ENCODE peak calls at places on chromosomes 4 and X, in eight cellular contexts. M, K, Z, I, U, B, G and J are unnamed samples. For H3K4me1, the result is how much of the 10 kb centered on the place peaks cover.

GRCh38 chr4:25370242-25370641 is 6.8 kb upstream of the ANAPC4 start:
- DNase-seq in U (no peak), K (no peak), I (no peak), Z (no peak), M (no peak), B (no peak), G (no peak), J (no peak)

GRCh38 chr4:95507147-95507546 is 41.6 kb downstream of the UNC5C start:
- DNase-seq in B (no peak), G (no peak), U (no peak), K (no peak), Z (no peak), I (no peak), M (no peak), J (no peak)

GRCh38 chrX:46295963-46296362 is 249.3 kb downstream of the ZNF674 start:
- DNase-seq in K (no peak), B (no peak), M (no peak), I (no peak), U (no peak), Z (no peak), G (no peak), J (no peak)

GRCh38 chr4:85210353-85210752 is 243.9 kb upstream of the WDFY3 start:
- DNase-seq in Z (no peak), K (no peak), B (no peak), M (no peak), U (no peak), I (no peak), G (no peak), J (no peak)

GRCh38 chr4:130183096-130183495 is 1087.1 kb downstream of the C4orf33 start:
- DNase-seq in G (no peak), U (no peak), Z (no peak), K (no peak), B (no peak), I (no peak), M (no peak), J (no peak)

GRCh38 chrX:112822892-112823291 is 17.7 kb downstream of the AMOT start:
- DNase-seq in Z (no peak), I (no peak), G (no peak), M (no peak), U (no peak), K (no peak), B (no peak), J (no peak)

GRCh38 chr4:24582235-24582863 is 2.0 kb downstream of the DHX15 start:
- DNase-seq in U (no peak), G (no peak), Z (no peak), M (no peak), K (no peak), I (no peak), B (no peak), J (no peak)

GRCh38 chr4:53592128-53592527 is 842 bp upstream of the LNX1 start:
- DNase-seq in B (no peak), M (no peak), Z (no peak), I (peak), K (no peak), U (no peak), G (no peak), J (no peak)

GRCh38 chrX:85243761-85244410 is at the start of the genes SATL1 and ZNF711:
- DNase-seq in M (peak), B (no peak), G (peak), K (peak), Z (peak), U (peak), I (peak), J (peak)

GRCh38 chrX:3159995-3160715 is 118.9 kb downstream of the ARSF start:
- DNase-seq in G (no peak), M (no peak), I (no peak), B (no peak), Z (no peak), K (no peak), U (no peak), J (no peak)

GRCh38 chrX:153539171-153539978 is 21.9 kb downstream of the ATP2B3 start:
- DNase-seq in B (peak), I (peak), Z (peak), K (peak), G (peak), U (peak), M (peak), J (peak)

GRCh38 chr4:16694491-16695276 is 203.8 kb downstream of the LDB2 start:
- DNase-seq in I (no peak), U (no peak), G (no peak), Z (no peak), K (no peak), B (no peak), M (no peak), J (no peak)

DNA sequence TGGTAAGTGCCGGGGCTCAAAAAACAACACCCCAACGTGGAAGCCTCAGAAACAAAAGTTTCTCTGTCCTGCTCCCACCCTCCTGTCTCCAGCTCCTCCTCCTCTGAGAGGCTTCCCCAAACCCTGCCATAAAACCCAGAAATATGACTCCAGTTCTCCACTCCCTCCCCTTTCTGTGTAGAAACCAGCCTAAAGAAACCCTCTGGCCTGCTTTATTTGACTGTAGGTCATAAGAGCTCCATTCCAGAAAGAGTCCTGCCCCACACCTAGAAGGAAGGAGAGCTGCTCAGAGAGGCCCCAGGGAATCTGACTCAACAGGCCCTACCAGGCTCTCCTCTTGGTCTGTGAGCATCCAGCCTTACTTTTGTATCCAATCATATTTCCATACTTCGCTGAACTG is 872 bp upstream of the S100P start:
- DNase-seq in B (no peak), M (no peak), I (no peak), K (no peak), Z (no peak), G (no peak), U (no peak), J (no peak)
- H3K4me1 ChIP-seq in B (half or more), M (under half), I (under half), K (under half), Z (under half), G (half or more), U (under half), J (under half)

DNA sequence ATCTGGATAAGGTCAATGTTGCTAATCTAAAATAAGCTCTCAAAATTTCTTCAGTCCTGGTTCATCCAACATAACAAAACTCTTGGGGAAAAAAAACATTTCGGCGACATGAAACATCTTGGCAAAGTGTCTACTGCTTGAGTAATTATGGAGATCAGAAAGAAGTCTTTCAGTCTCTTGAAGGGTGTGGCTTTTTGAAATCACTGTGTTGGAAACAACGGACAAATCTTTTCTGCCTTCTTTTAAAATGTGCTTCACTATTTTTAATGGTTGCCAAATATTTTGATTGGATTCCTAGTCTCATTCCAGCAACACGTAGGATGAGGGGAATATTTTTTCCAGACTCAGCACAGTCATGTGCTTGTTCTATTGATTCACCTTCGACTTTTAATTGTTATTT is 138.6 kb downstream of the KLHL8 start:
- DNase-seq in B (no peak), U (no peak), K (no peak), G (no peak), M (no peak), I (no peak), Z (no peak), J (no peak)
- H3K4me1 ChIP-seq in B (half or more), U (under half), K (under half), G (under half), M (under half), I (under half), Z (under half), J (under half)

DNA sequence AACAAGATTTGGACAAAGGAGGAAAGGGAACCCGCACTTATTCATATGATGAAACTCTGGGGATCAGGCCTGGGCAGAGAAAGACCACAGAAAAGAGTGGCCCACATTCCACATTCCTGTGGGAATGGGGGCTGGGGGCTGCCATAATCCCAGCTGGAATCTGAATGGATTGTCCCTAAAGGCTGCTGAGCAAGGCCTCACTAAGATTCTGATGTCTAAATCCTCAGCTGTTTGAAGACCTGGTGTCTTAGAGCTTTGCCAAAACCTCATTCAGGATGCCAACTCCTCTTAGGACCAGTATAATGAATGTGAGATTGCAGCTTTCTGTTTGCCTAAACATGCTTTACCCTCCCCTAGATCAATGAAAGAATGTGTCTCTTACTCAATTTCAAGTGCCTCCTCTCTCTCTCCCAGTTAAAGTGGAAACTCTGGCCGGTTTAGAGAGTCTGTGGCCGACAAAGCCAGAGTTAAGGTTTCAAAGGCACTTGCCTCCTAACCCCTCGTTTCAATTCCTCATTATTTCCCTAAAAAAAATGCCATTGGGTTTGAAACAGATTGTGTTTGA is 33.3 kb upstream of the GPC4 start:
- DNase-seq in I (no peak), K (no peak), Z (no peak), G (no peak), U (no peak), B (no peak), M (peak), J (no peak)
- H3K4me1 ChIP-seq in I (under half), K (under half), Z (under half), G (under half), U (under half), B (under half), M (under half), J (under half)

GRCh38 chr4:19005211-19005610 is 983.7 kb upstream of the LCORL start:
- DNase-seq in B (no peak), U (no peak), Z (no peak), I (no peak), G (no peak), K (no peak), M (peak), J (no peak)
- H3K4me1 ChIP-seq in B (under half), U (under half), Z (under half), I (under half), G (under half), K (under half), M (under half), J (under half)

GRCh38 chr4:150127757-150128156 is 49.5 kb downstream of the DCLK2 start:
- DNase-seq in M (no peak), B (no peak), G (no peak), I (no peak), Z (no peak), K (no peak), U (no peak), J (no peak)
- H3K4me1 ChIP-seq in M (under half), B (under half), G (under half), I (under half), Z (under half), K (under half), U (under half), J (under half)

DNA sequence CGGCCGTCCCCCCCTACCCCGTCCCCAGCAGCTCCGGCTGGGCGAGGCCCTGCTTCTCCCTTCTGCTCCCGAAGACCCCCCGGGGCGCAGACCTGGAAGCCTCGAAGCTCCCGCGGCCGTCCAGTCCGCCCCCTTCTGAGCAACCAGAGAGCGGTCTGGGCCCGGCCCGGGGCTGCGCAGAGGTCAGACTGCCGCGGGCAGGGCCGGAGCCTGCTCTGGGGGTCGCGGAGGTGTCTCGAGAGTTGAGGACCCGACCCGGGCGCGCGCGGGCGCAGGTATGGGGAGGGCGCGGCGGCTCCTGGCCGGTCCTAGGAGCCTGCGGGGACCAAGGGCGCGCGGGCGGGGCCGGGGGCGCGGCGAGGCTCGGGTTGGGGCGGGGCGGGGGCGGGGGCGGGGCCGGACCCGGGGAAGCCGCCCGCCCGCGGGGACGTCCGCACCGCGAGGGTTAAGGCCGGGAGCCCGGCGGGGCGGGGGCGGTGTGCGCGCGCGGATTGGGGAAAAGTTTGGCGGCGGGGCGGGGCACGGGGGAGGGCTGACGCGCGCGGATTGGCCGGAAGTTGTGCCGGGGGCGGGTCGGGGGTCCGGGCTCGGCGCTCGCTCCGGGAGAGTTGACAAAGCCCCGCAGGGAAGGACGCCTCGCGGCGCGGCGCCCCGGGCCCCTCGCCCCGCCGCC is at the start of gene FGFRL1:
- DNase-seq in Z (peak), K (peak), G (peak), B (peak), U (peak), I (peak), M (peak), J (peak)
- H3K4me1 ChIP-seq in Z (under half), K (under half), G (under half), B (half or more), U (under half), I (under half), M (under half), J (under half)

DNA sequence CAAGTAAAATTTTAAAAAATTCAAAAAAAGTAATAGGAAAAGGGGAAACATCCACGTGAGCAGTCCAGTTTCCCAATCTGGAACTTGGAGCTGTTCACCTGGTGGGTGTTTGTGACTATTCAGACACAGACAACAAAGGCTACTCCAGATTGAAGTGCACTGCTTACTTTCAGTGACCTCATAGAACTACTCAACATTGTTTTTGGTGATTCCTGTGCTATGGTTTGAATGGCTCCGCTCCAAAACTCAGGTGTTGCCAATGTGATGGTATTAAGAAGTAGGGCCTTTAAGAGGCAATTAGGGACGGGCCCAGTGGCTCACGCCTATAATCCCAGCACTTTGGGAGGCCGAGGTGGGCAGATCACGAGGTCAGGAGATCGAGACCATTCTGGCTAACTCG is 22.1 kb downstream of the SH3RF1 start:
- DNase-seq in U (no peak), I (no peak), G (no peak), B (no peak), M (no peak), K (no peak), Z (no peak), J (no peak)
- H3K4me1 ChIP-seq in U (under half), I (half or more), G (under half), B (half or more), M (under half), K (under half), Z (under half), J (under half)

GRCh38 chrX:139877710-139878414 is 55.0 kb downstream of the ATP11C start:
- DNase-seq in I (no peak), U (no peak), B (no peak), M (no peak), K (no peak), G (no peak), Z (no peak), J (no peak)

GRCh38 chrX:139883984-139884383 is 48.9 kb downstream of the ATP11C start:
- DNase-seq in Z (no peak), U (no peak), G (no peak), K (no peak), M (no peak), I (no peak), B (no peak), J (no peak)

GRCh38 chrX:139882299-139882698 is 50.6 kb downstream of the ATP11C start:
- DNase-seq in B (no peak), Z (no peak), M (no peak), U (no peak), I (no peak), K (no peak), G (no peak), J (no peak)

GRCh38 chrX:139881572-139881971 is 51.3 kb downstream of the ATP11C start:
- DNase-seq in I (no peak), Z (no peak), G (no peak), B (no peak), U (no peak), K (no peak), M (no peak), J (no peak)

DNA sequence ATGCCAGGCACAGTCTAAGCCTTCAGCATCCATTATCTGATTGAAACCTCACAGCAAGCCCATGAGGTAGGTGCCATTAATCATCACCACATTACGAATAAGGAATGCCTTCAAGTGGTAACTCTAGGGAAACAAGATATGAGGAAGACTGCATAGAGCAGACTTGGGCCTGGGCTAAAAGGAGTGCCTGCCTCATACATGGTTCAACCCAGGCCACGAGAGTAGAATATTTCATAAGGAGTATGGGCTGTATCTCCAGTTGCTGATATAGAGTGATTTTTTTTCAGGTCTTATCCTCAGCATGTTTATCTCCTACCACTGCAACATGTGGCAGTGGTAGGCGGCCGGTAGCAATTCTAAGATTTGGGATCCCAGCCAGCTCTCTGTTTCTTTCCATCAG is 51.7 kb downstream of the ATP11C start:
- DNase-seq in G (no peak), M (no peak), Z (no peak), U (peak), B (no peak), I (no peak), K (no peak), J (no peak)
- H3K4me1 ChIP-seq in G (under half), M (under half), Z (under half), U (under half), B (under half), I (under half), K (under half), J (under half)

GRCh38 chr4:3491681-3492405 is 28.7 kb downstream of the DOK7 start:
- DNase-seq in I (no peak), K (no peak), G (no peak), Z (no peak), M (no peak), U (peak), B (no peak), J (no peak)
- H3K4me1 ChIP-seq in I (under half), K (under half), G (under half), Z (under half), M (under half), U (under half), B (under half), J (under half)

GRCh38 chr4:40576651-40577480 is 52.8 kb downstream of the RBM47 start:
- DNase-seq in G (peak), M (peak), K (peak), Z (peak), B (peak), I (peak), U (no peak), J (peak)

GRCh38 chr4:40571208-40571607 is 58.5 kb downstream of the RBM47 start:
- DNase-seq in B (no peak), U (no peak), Z (no peak), I (no peak), M (no peak), G (no peak), K (no peak), J (no peak)

GRCh38 chr4:40575846-40576245 is 53.8 kb downstream of the RBM47 start:
- DNase-seq in B (no peak), G (no peak), M (peak), I (no peak), K (no peak), Z (no peak), U (no peak), J (no peak)

GRCh38 chr4:40572692-40573287 is 56.9 kb downstream of the RBM47 start:
- DNase-seq in G (no peak), K (no peak), U (no peak), Z (no peak), I (no peak), M (no peak), B (no peak), J (no peak)

GRCh38 chr4:40573593-40574311 is 55.9 kb downstream of the RBM47 start:
- DNase-seq in G (no peak), M (no peak), U (no peak), Z (no peak), I (no peak), B (no peak), K (no peak), J (no peak)
- H3K4me1 ChIP-seq in G (under half), M (under half), U (under half), Z (under half), I (under half), B (under half), K (under half), J (under half)